ENCODE peak calls at places on chromosomes 2 and 18, in seven cellular contexts. G, P, C, M, D, I and E are unnamed samples.

GRCh38 chr2:106602042-106602441 is 114.9 kb downstream of the CD8B2 start:
- DNase-seq in M (no peak), P (no peak), G (no peak), I (no peak), D (no peak), C (no peak), E (no peak)

GRCh38 chr2:842151-842792 is 108.4 kb upstream of the SNTG2 start:
- DNase-seq in M (no peak), P (no peak), D (no peak), C (no peak), I (no peak), G (no peak), E (no peak)

GRCh38 chr2:108194409-108195132 is 45.2 kb upstream of the SULT1C3 start:
- DNase-seq in P (peak), I (no peak), D (no peak), M (peak), G (no peak), C (no peak), E (peak)

GRCh38 chr2:660477-661214 is 16.6 kb downstream of the TMEM18 start:
- DNase-seq in P (peak), I (no peak), M (no peak), G (no peak), C (no peak), D (no peak), E (no peak)

GRCh38 chr2:224433442-224433841 is 31.5 kb upstream of the FAM124B start:
- DNase-seq in D (no peak), I (no peak), P (no peak), C (no peak), M (no peak), G (no peak), E (no peak)

GRCh38 chr2:159783559-159783958 is 14.4 kb downstream of the CD302 start:
- DNase-seq in M (no peak), D (no peak), G (no peak), C (no peak), P (no peak), I (no peak), E (no peak)

GRCh38 chr2:10161961-10162441 is 39.5 kb downstream of the RRM2 start:
- DNase-seq in C (no peak), I (no peak), D (no peak), M (no peak), G (no peak), P (no peak), E (no peak)

GRCh38 chr2:70939001-70939846 is 3.5 kb downstream of the ATP6V1B1 start:
- DNase-seq in P (no peak), C (no peak), M (no peak), G (no peak), I (no peak), D (no peak), E (no peak)

GRCh38 chr18:31102020-31102684 is at the start of gene DSC2:
- DNase-seq in G (no peak), I (peak), C (peak), P (peak), M (no peak), D (no peak), E (peak)

GRCh38 chr18:73942081-73942625 is 205.5 kb downstream of the FBXO15 start:
- DNase-seq in I (no peak), D (no peak), P (no peak), C (no peak), M (no peak), G (no peak), E (peak)

GRCh38 chr2:177273456-177273855 is 8.9 kb upstream of the NFE2L2 start:
- DNase-seq in M (peak), P (no peak), D (no peak), I (no peak), C (no peak), G (no peak), E (peak)

GRCh38 chr2:199850718-199851498 is at the start of gene FTCDNL1:
- DNase-seq in G (peak), P (peak), D (peak), I (peak), C (peak), M (peak), E (peak)

GRCh38 chr2:96540136-96540535 is 3.6 kb downstream of the ARID5A start:
- DNase-seq in M (no peak), G (no peak), I (no peak), D (no peak), P (no peak), C (no peak), E (peak)

GRCh38 chr18:23627325-23627724 is 35.4 kb downstream of the ANKRD29 start:
- DNase-seq in D (peak), P (no peak), G (no peak), I (no peak), C (no peak), M (peak), E (peak)

GRCh38 chr18:29164993-29165599 is 988.2 kb upstream of the CDH2 start:
- DNase-seq in M (peak), D (peak), C (no peak), P (peak), I (no peak), G (no peak), E (peak)

GRCh38 chr2:102114290-102114721 is 28.2 kb upstream of the IL1R1 start:
- DNase-seq in I (no peak), P (no peak), D (no peak), C (no peak), M (peak), G (no peak), E (peak)

GRCh38 chr2:1546023-1546591 is 132.8 kb downstream of the TPO start:
- DNase-seq in M (peak), G (no peak), I (no peak), P (peak), C (peak), D (peak), E (peak)

GRCh38 chr2:232438951-232439757 is 16.8 kb upstream of the ALPI start:
- DNase-seq in G (peak), I (no peak), C (no peak), P (peak), D (no peak), M (no peak), E (no peak)

GRCh38 chr2:192123847-192124246 is 70.9 kb downstream of the TMEFF2 start:
- DNase-seq in M (peak), I (no peak), P (no peak), D (no peak), C (no peak), G (no peak), E (no peak)

GRCh38 chr2:218889937-218890336 is 9.3 kb downstream of the WNT10A start:
- DNase-seq in G (no peak), I (no peak), D (no peak), M (no peak), C (no peak), P (no peak), E (no peak)

GRCh38 chr2:171878481-171878993 is 15.5 kb downstream of the SLC25A12 start:
- DNase-seq in G (no peak), C (peak), P (peak), D (no peak), I (no peak), M (peak), E (peak)

GRCh38 chr2:71545572-71546274 is 92.4 kb downstream of the DYSF start:
- DNase-seq in D (peak), M (peak), P (peak), G (peak), I (no peak), C (peak), E (peak)

GRCh38 chr18:75112486-75113096 is 96.3 kb downstream of the PTGR3 start:
- DNase-seq in D (no peak), P (peak), I (no peak), G (no peak), M (no peak), C (no peak), E (no peak)

GRCh38 chr2:46296840-46297545 is at the start of gene EPAS1:
- DNase-seq in M (peak), D (no peak), G (peak), I (peak), C (peak), P (peak), E (peak)

GRCh38 chr2:223008162-223008561 is 43.8 kb upstream of the KCNE4 start:
- DNase-seq in D (no peak), G (no peak), I (no peak), C (peak), P (no peak), M (peak), E (no peak)

GRCh38 chr18:55974521-55974920 is 386.5 kb upstream of the TCF4 start:
- DNase-seq in G (no peak), C (no peak), M (no peak), I (no peak), D (no peak), P (no peak), E (no peak)

GRCh38 chr2:11963966-11964365 is 217.5 kb downstream of the LPIN1 start:
- DNase-seq in C (no peak), I (no peak), M (no peak), G (no peak), D (no peak), P (no peak), E (peak)

GRCh38 chr2:183185534-183185933 is 61.3 kb downstream of the NUP35 start:
- DNase-seq in P (peak), G (no peak), M (no peak), C (no peak), D (no peak), I (no peak), E (no peak)

GRCh38 chr18:55402731-55403405 is 185.1 kb downstream of the TCF4 start:
- DNase-seq in D (no peak), I (no peak), C (no peak), M (peak), P (no peak), G (no peak), E (no peak)

GRCh38 chr2:172556284-172557033 is 569 bp downstream of the PDK1 start:
- DNase-seq in C (peak), G (peak), I (peak), P (peak), D (peak), M (peak), E (peak)

GRCh38 chr2:28465148-28465885 is 30.5 kb upstream of the PLB1 start:
- DNase-seq in P (peak), I (no peak), G (no peak), C (no peak), M (peak), D (no peak), E (no peak)

GRCh38 chr2:17363846-17364245 is 154.4 kb downstream of the RAD51AP2 start:
- DNase-seq in D (no peak), G (no peak), C (no peak), P (no peak), M (no peak), I (no peak), E (no peak)

GRCh38 chr18:35443434-35443833 is 54.3 kb downstream of the INO80C start:
- DNase-seq in M (no peak), G (no peak), C (no peak), P (no peak), D (no peak), I (no peak), E (no peak)

GRCh38 chr2:19476347-19476746 is 117.9 kb upstream of the OSR1 start:
- DNase-seq in D (no peak), I (no peak), G (no peak), C (no peak), P (no peak), M (no peak), E (no peak)

GRCh38 chr2:175880-176800 is 87.7 kb downstream of the SH3YL1 start:
- DNase-seq in P (no peak), C (no peak), G (peak), I (no peak), D (no peak), M (no peak), E (no peak)

GRCh38 chr18:41323044-41323443 is 632.0 kb upstream of the PIK3C3 start:
- DNase-seq in G (no peak), I (no peak), M (peak), P (no peak), C (no peak), D (no peak), E (peak)

GRCh38 chr18:48777026-48777736 is 173.6 kb downstream of the SMAD7 start:
- DNase-seq in C (no peak), I (peak), D (no peak), M (peak), G (peak), P (peak), E (peak)

GRCh38 chr18:48996041-48996440 is 45.3 kb upstream of the SMAD7 start:
- DNase-seq in C (no peak), I (no peak), D (no peak), M (no peak), P (no peak), G (no peak), E (no peak)

GRCh38 chr2:174607584-174607983 is 10.0 kb upstream of the WIPF1 start:
- DNase-seq in D (no peak), C (no peak), I (no peak), G (no peak), P (no peak), M (no peak), E (no peak)

GRCh38 chr2:65146067-65146466 is 16.2 kb upstream of the RAB1A start:
- DNase-seq in I (no peak), D (no peak), P (no peak), G (no peak), C (no peak), M (no peak), E (no peak)
- H3K4me3 ChIP-seq in I (no peak), D (no peak), P (no peak), G (no peak), C (no peak), M (no peak), E (no peak)

GRCh38 chr18:64407606-64408005 is 258.7 kb upstream of the LINC00305 start:
- DNase-seq in D (no peak), P (no peak), C (no peak), M (no peak), I (no peak), G (no peak), E (no peak)

GRCh38 chr18:64409511-64409910 is 260.6 kb upstream of the LINC00305 start:
- DNase-seq in I (no peak), D (no peak), M (peak), P (peak), G (no peak), C (no peak), E (peak)

GRCh38 chr18:64410685-64411084 is 261.8 kb upstream of the LINC00305 start:
- DNase-seq in I (no peak), C (no peak), M (peak), D (no peak), G (no peak), P (no peak), E (no peak)

GRCh38 chr18:64403784-64404498 is 255.1 kb upstream of the LINC00305 start:
- DNase-seq in I (no peak), G (no peak), M (peak), D (no peak), P (no peak), C (no peak), E (peak)

GRCh38 chr18:64405161-64405560 is 256.3 kb upstream of the LINC00305 start:
- DNase-seq in G (no peak), C (no peak), P (no peak), D (no peak), I (no peak), M (peak), E (peak)
- H3K4me3 ChIP-seq in G (no peak), C (no peak), P (no peak), D (no peak), I (no peak), M (peak), E (no peak)

DNA sequence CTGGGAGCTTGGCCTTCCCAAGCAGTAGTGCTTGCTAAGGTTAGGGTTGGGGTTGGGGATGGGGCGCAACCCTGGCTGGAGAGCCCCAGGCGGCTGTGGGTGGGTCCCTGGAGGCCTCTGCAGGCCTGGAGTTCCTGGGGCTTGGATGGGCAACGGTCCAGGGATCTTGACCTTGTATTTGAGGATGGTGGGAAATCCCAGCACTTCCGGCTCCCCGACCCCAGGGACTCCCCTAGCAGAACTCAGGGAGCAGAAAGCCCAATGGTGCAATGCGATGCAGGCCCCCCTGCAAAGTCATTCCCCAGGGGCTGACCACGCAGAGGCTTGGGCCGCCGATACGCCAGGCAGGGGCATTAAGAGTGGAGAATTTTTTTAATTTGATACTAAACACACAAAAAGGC is 12.5 kb upstream of the MLPH start:
- DNase-seq in D (no peak), C (peak), I (peak), M (peak), P (no peak), G (no peak), E (no peak)
- H3K4me3 ChIP-seq in D (peak), C (peak), I (peak), M (peak), P (peak), G (peak), E (peak)

DNA sequence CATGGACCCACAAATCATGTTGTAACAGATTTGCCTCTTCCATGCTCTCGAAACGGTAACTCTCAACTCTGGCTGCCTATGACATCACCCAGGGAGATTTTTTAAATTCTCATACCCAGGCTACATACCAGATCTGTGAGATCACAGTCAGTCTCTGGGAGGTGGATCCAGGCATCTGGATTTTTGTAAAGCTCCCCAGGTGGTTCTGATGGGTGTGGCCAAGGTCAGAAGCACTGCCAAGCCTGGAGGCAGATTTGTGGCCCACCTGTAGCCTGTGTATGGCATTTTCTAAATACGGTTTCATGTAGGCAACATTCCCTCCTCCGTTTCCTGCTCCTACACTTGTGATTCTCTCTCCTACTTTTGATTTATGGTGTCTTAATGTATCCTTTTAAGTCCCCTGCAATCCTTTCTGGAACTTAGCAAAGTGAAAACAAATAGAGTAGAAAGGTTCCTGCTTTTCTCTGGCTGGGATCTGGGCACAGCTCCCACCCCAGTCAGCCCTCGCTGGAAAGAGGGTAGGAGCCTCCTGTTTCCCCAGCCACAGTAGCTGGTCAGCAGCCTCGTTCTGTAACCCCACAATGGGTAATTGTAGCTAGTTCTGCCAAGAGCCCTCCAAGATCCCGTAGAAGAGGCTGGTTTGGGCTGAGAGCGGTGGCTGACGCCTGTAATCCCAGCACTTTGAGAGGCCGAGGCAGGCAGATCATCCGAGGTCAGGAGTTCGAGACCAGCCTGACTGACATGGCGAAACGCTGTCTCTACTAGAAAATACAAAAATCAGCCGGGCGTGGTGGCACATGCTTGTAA is 96.2 kb downstream of the KLHL29 start:
- DNase-seq in D (peak), C (no peak), G (no peak), M (peak), I (no peak), P (no peak), E (peak)
- H3K4me3 ChIP-seq in D (peak), C (no peak), G (no peak), M (no peak), I (no peak), P (no peak), E (no peak)

GRCh38 chr18:50094221-50094773 is 100.7 kb downstream of the MYO5B start:
- DNase-seq in P (no peak), M (no peak), C (no peak), G (no peak), I (no peak), D (no peak), E (no peak)

GRCh38 chr18:50097702-50098101 is 97.2 kb downstream of the MYO5B start:
- DNase-seq in M (no peak), D (peak), G (no peak), I (peak), C (no peak), P (no peak), E (peak)

GRCh38 chr18:50093366-50093765 is 101.6 kb downstream of the MYO5B start:
- DNase-seq in G (no peak), C (no peak), M (no peak), P (no peak), I (no peak), D (no peak), E (no peak)

GRCh38 chr18:50099725-50100414 is 95.1 kb downstream of the MYO5B start:
- DNase-seq in D (no peak), P (no peak), M (peak), C (no peak), G (no peak), I (no peak), E (peak)

DNA sequence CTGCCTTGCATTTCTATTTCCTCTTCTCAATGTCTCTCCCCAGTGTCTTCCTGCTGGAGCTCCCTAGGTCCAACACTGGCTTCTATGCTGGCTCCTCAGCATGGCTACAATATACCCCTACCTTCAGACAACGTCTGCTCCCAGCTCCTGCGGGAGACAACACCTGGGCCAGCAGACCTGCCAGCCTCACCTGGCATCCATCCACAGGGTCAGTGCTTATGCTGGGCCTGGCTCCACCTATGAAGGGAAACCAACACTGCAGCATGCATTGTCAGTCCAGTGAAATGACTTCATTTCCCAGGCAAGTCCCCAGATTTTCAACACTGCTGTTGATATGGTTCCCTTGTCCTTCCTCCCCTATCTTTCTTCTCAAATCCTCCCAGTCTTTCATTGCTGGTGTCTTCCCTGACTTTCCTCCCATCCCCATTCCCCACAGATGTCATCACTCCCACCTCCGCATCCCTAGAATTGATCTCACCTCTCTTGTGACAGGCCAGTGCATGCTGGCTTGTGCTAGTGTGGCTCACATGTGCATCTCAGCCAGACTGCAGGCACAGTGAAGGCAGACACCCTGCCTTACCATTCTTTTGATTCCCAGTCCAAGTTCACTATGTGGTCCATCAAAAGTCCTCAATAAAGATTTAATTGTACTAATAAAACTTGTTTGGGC is 98.0 kb downstream of the MYO5B start:
- DNase-seq in P (no peak), C (no peak), M (no peak), I (no peak), G (no peak), D (no peak), E (peak)
- H3K4me3 ChIP-seq in P (no peak), C (no peak), M (no peak), I (no peak), G (no peak), D (no peak), E (no peak)

GRCh38 chr2:239912171-239912937 is 112.8 kb downstream of the NDUFA10 start:
- DNase-seq in I (no peak), D (no peak), P (no peak), C (no peak), M (no peak), G (no peak), E (no peak)

GRCh38 chr2:239910404-239910803 is 114.7 kb downstream of the NDUFA10 start:
- DNase-seq in M (no peak), G (no peak), I (no peak), P (no peak), D (no peak), C (no peak), E (no peak)

GRCh38 chr2:239911630-239912071 is 113.5 kb downstream of the NDUFA10 start:
- DNase-seq in C (no peak), M (no peak), G (no peak), P (no peak), D (no peak), I (no peak), E (no peak)

GRCh38 chr2:239912938-239913631 is 112.1 kb downstream of the NDUFA10 start:
- DNase-seq in M (no peak), I (no peak), G (no peak), P (no peak), D (no peak), C (peak), E (no peak)

GRCh38 chr2:239910851-239911629 is 114.1 kb downstream of the NDUFA10 start:
- DNase-seq in P (no peak), D (no peak), G (no peak), I (no peak), M (no peak), C (no peak), E (peak)
- H3K4me3 ChIP-seq in P (no peak), D (no peak), G (peak), I (no peak), M (no peak), C (no peak), E (no peak)